ENCODE peak calls at places on chromosome 13, in four cellular contexts. B, F, V and A are unnamed samples.

GRCh38 chr13:36718146-36718545 is 44.3 kb downstream of the SERTM1 start:
- DNase-seq in B (no peak), F (no peak), V (peak; percentile 19), A (peak; percentile 69)

GRCh38 chr13:80630685-80631121 is 289.8 kb upstream of the SPRY2 start:
- DNase-seq in B (no peak), F (no peak), V (peak; percentile 72), A (peak; percentile 98)

GRCh38 chr13:37870895-37871550 is 1.5 kb upstream of the TRPC4 start:
- DNase-seq in B (no peak), F (no peak), V (peak; percentile 88), A (peak; percentile 78)

GRCh38 chr13:80224468-80224867 is 116.5 kb downstream of the SPRY2 start:
- DNase-seq in B (no peak), F (no peak), V (no peak), A (peak; percentile 55)

GRCh38 chr13:51538626-51539179 is 45.6 kb upstream of the WDFY2 start:
- DNase-seq in B (no peak), F (no peak), V (no peak), A (no peak)

GRCh38 chr13:105202384-105202783 is 1333.1 kb downstream of the EFNB2 start:
- DNase-seq in B (no peak), F (peak; percentile 3), V (peak; percentile 80), A (peak; percentile 42)

GRCh38 chr13:29733069-29733700 is 117.2 kb downstream of the UBL3 start:
- DNase-seq in B (no peak), F (no peak), V (no peak), A (no peak)

GRCh38 chr13:101416181-101417042 is at the start of gene NALCN:
- DNase-seq in B (no peak), F (peak; percentile 24), V (peak; percentile 18), A (no peak)

GRCh38 chr13:29969286-29969685 is 118.9 kb upstream of the UBL3 start:
- DNase-seq in B (no peak), F (no peak), V (no peak), A (peak; percentile 85)

GRCh38 chr13:98546402-98546801 is 30.5 kb downstream of the STK24 start:
- DNase-seq in B (no peak), F (no peak), V (no peak), A (no peak)

GRCh38 chr13:20057963-20058362 is 99.4 kb downstream of the ZMYM2 start:
- DNase-seq in B (no peak), F (no peak), V (no peak), A (no peak)
- TF ChIP-seq CTCF in B (no peak), F (no peak), V (peak; percentile 32), A (no peak)

GRCh38 chr13:28609936-28610335 is 49.0 kb upstream of the POMP start:
- DNase-seq in B (no peak), F (no peak), V (peak; percentile 42), A (peak; percentile 20)

GRCh38 chr13:28609381-28609780 is 49.5 kb upstream of the POMP start:
- DNase-seq in B (no peak), F (no peak), V (no peak), A (no peak)

GRCh38 chr13:28611021-28611420 is 47.9 kb upstream of the POMP start:
- DNase-seq in B (no peak), F (no peak), V (no peak), A (no peak)

GRCh38 chr13:28613562-28613961 is 45.4 kb upstream of the POMP start:
- DNase-seq in B (no peak), F (no peak), V (no peak), A (no peak)

DNA sequence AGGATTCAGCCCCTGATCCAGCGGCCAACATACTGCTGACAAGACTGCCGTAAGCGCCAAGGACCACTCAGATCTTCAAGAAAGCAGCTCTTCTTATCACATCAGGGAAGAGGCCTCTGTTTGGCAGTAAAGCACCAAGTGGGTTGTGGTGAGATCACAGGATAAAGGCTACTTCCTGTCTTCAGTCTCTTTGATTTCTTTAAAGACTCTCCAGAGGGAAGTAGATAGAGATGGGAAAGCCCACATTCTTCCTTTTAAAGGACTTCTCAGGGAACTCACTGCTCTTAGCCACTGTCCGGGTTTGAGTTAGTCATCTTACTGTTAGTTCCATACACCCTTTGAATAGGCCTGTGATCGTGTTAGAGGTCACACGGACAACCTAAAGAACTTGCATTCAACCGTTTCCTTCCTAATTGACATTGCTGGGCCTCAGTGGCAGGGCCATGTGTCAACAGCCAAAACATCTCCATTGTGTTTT is 47.2 kb upstream of the POMP start:
- DNase-seq in B (no peak), F (no peak), V (peak; percentile 24), A (peak; percentile 7)
- H3K4me3 ChIP-seq in B (no peak overlapping the region), F (no peak overlapping the region), V (no peak overlapping the region), A (no peak overlapping the region)

DNA sequence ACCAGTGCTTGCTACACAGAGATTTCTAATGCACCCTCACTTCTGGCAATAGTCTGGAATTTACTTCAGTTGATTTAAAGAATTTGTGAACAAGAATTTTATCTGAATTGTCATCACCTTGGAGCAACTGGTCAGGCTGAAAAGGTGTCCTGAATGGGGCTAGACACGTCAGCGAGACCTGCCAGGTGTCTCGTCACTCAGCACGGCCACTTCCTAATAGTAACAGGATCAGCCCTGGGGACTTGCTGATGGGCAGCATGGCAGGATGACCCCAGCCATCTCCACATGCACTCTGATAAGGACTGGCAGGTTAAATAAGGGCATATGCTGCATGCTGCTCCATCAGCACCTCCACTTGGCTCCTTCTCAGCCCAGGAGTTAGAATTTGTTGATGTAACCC is 224.2 kb downstream of the FOXO1 start:
- DNase-seq in B (no peak), F (no peak), V (no peak), A (no peak)
- TF ChIP-seq CTCF in B (no peak), F (no peak), V (no peak), A (no peak)

GRCh38 chr13:63190742-63191141 is 1775.1 kb upstream of the PCDH20 start:
- DNase-seq in B (no peak), F (peak; percentile 55), V (peak; percentile 49), A (peak; percentile 18)

GRCh38 chr13:63184693-63185092 is 1769.0 kb upstream of the PCDH20 start:
- DNase-seq in B (no peak), F (peak; percentile 49), V (peak; percentile 86), A (peak; percentile 39)

GRCh38 chr13:63189712-63190111 is 1774.1 kb upstream of the PCDH20 start:
- DNase-seq in B (no peak), F (no peak), V (no peak), A (no peak)

GRCh38 chr13:63190219-63190618 is 1774.6 kb upstream of the PCDH20 start:
- DNase-seq in B (no peak), F (no peak), V (no peak), A (no peak)
- H3K4me3 ChIP-seq in B (no peak overlapping the region), F (no peak overlapping the region), V (no peak overlapping the region), A (no peak overlapping the region)

DNA sequence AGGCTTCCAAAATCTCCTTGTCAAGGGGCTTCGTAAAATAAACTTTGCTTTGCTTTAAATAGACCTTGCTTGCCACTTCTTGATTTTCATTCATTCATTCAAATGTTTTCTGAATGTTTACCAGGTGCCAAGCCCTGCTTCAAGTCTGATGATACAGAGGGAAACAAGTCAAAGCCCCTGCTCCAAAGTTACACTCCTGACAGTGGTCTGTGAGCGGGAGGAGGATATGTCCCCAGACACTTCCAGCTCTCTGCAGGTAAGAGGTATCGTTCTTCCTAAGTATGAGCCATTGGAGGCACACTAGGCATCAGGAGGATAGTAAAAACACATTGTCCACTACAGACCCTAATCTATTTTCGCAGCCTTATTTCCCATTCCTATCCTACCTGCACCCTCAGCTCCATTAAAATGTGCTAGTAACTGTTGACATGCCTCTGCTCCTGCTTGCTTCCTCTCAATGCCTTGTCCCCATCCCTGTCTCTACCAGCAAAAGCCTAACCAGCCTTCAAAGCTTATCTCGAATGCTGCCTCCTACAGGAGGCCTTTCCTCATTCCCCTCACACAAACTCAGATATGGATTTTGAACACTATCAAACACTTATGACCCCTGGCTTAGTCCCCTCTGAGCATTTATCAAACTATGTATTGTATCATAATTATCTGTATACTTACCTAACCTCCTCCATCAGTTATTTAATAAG is 6.2 kb upstream of the WBP4 start:
- DNase-seq in B (no peak), F (peak; percentile 33), V (no peak), A (no peak)
- TF ChIP-seq CTCF in B (peak; percentile 11), F (peak; percentile 21), V (peak; percentile 49), A (peak; percentile 36)

DNA sequence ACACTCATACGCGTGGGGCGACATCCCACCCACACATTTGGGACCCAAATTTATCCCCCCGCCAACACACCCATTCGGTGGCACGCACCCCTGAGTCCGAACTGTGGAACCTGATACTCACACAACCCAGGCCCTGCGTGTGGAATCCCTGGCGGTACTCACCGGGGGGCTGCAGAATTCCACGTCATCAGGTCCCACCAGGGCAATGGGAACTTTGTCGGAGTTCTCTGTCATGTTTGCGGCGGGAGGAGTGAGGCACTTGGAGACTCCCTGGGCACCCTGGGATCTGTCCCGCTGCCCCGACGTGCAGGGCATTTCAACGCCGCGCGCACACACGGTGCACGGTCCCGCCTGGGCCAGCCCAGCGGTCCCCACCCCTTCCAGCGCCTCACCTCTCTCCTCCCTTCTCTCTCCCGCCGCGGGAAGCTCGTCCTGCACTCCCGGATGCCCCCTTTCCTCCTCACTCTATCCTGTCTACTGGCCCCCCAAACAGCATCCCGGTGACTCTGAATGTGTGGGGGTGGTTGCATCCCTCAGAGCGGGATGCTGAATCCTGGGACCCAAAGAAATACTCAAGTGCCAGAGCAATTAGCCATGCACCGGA is at the start of gene CNMD:
- DNase-seq in B (no peak), F (no peak), V (no peak), A (no peak)
- H3K4me3 ChIP-seq in B (peak within 1 kb of the TSS; percentile 34), F (no peak within 1 kb of the TSS), V (peak within 1 kb of the TSS; percentile 28), A (peak within 1 kb of the TSS; percentile 28)

GRCh38 chr13:111661776-111662175 is 341.3 kb downstream of the TEX29 start:
- DNase-seq in B (no peak), F (no peak), V (no peak), A (no peak)

GRCh38 chr13:111661052-111661451 is 340.6 kb downstream of the TEX29 start:
- DNase-seq in B (no peak), F (no peak), V (no peak), A (no peak)

GRCh38 chr13:111658150-111659100 is 338.0 kb downstream of the TEX29 start:
- DNase-seq in B (no peak), F (no peak), V (no peak), A (no peak)

GRCh38 chr13:111659236-111659635 is 338.8 kb downstream of the TEX29 start:
- DNase-seq in B (no peak), F (no peak), V (no peak), A (no peak)

GRCh38 chr13:111659842-111660241 is 339.4 kb downstream of the TEX29 start:
- DNase-seq in B (no peak), F (no peak), V (no peak), A (no peak)
- TF ChIP-seq CTCF in B (no peak), F (no peak), V (no peak), A (no peak)